ENCODE peak calls at places on chromosomes 2 and 18, in four cellular contexts. L is endothelial cell of umbilical vein, T is WTC11, O is A549. Z is an unnamed sample.

GRCh38 chr2:150169230-150169629 is 318.2 kb downstream of the RND3 start:
- DNase-seq in T (no peak), L (no peak), O (no peak), Z (no peak)

GRCh38 chr2:146438246-146438645 is 1406.6 kb upstream of the ACVR2A start:
- DNase-seq in O (no peak), T (no peak), L (no peak), Z (no peak)

GRCh38 chr2:217069263-217070042 is 209.6 kb upstream of the TNP1 start:
- DNase-seq in O (no peak), T (no peak), L (no peak), Z (no peak)

GRCh38 chr2:239882335-239882734 is 142.8 kb downstream of the NDUFA10 start:
- DNase-seq in O (no peak), T (peak; percentile 83), L (peak; percentile 14), Z (peak; percentile 51)

GRCh38 chr2:10489842-10490555 is 41.9 kb upstream of the ODC1 start:
- DNase-seq in T (no peak), O (no peak), L (no peak), Z (no peak)

GRCh38 chr2:112938904-112939303 is 27.9 kb downstream of the IL37 start:
- DNase-seq in L (no peak), T (no peak), O (no peak), Z (peak; percentile 28)

GRCh38 chr2:232292395-232293154 is 86.0 kb upstream of the ALPP start:
- DNase-seq in O (peak; percentile 47), T (peak; percentile 88), L (peak; percentile 57), Z (peak; percentile 78)

GRCh38 chr18:2994190-2994589 is 18.8 kb downstream of the LPIN2 start:
- DNase-seq in T (no peak), O (no peak), L (no peak), Z (no peak)

GRCh38 chr2:74048147-74048546 is 63.4 kb downstream of the TET3 start:
- DNase-seq in T (no peak), L (no peak), O (no peak), Z (no peak)

GRCh38 chr18:34818069-34818468 is 108.0 kb downstream of the DTNA start:
- DNase-seq in T (no peak), L (no peak), O (no peak), Z (no peak)

GRCh38 chr18:34821669-34822210 is 111.6 kb downstream of the DTNA start:
- DNase-seq in L (no peak), T (no peak), O (no peak), Z (peak; percentile 4)

GRCh38 chr18:34820360-34820759 is 110.3 kb downstream of the DTNA start:
- DNase-seq in L (no peak), T (no peak), O (no peak), Z (no peak)

GRCh38 chr18:34817636-34818035 is 107.5 kb downstream of the DTNA start:
- DNase-seq in O (no peak), T (no peak), L (no peak), Z (no peak)

GRCh38 chr18:34816183-34816582 is 106.1 kb downstream of the DTNA start:
- DNase-seq in T (no peak), L (no peak), O (no peak), Z (no peak)
- TF ChIP-seq MAX in T (no peak), L (no peak), O (no peak), Z (no peak)

GRCh38 chr2:190579058-190579410 is 44.5 kb upstream of the NEMP2 start:
- DNase-seq in O (no peak), T (no peak), L (no peak), Z (no peak)

GRCh38 chr2:190575263-190575662 is 40.7 kb upstream of the NEMP2 start:
- DNase-seq in O (no peak), T (no peak), L (no peak), Z (no peak)

GRCh38 chr2:190576565-190576964 is 42.0 kb upstream of the NEMP2 start:
- DNase-seq in T (no peak), O (no peak), L (no peak), Z (no peak)

GRCh38 chr2:190579945-190580866 is 45.7 kb upstream of the NEMP2 start:
- DNase-seq in T (no peak), O (no peak), L (no peak), Z (no peak)

DNA sequence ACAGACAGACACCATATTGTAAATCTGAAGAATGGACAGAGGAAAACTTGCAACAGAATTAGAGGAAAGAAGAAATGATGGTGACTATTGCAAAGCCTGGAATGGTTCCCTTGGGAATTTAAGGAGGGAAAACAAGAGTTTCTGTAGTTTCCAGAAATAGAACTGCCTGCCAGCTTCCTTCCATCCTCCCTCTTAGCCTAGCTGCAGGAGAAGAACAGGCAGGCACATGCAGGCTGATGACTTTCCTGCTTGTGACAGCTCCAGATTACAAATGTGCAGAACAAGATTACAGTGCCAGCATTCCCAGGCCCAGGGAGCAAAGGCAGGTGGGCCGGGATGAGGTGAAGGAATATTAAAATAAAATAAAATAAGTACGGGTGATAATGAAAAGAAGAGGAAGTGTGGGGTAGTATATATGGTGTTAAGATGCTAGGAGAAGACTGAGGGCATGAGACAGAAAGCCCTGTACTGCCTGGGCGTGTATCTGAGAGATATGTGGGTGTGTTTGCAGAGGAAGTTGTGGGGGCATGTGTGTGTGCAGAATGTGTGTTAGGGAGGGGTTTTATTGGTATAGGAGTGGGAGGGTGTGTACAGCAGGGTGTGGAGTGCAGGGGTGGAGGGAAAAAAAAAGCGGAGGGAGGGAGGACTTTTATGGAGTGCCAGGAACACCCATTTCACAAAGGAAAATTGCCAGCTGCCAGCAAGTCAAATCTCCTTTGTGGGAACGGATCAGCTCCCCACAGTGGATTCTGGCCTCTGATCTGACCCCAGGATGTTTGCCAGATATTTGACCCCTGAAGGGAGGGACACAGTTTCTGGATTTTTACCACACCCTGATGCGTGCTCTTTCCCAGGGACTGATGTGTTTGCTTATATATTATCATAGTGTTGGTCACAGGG is 43.9 kb upstream of the NEMP2 start:
- DNase-seq in O (peak; percentile 46), L (no peak), T (no peak), Z (peak; percentile 72)
- TF ChIP-seq MAX in O (peak; percentile 45), L (no peak), T (no peak), Z (no peak)

DNA sequence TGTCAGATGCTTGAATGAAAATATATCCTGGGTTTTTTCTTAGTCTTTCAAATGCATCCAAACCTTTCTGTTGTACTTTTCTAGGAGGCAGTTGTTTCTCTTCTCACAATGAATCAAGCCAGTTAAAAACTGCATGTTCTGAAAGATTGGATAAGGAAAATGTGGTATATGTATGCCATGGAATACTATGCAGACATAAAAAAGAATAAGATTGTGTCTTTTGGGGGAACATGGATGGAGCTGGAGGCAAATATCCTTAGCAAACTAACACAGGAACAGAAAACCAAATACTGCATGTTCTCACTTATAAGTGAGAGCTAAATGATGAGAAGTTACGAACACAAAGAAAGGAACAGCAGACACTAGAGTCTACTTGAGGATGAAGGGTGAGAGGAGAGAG is 51.7 kb upstream of the MAPK4 start:
- DNase-seq in O (no peak), T (no peak), L (no peak), Z (no peak)
- TF ChIP-seq MAX in O (no peak), T (no peak), L (no peak), Z (no peak)

GRCh38 chr2:190838492-190838910 is 42.1 kb upstream of the GLS start:
- DNase-seq in O (no peak), T (no peak), L (no peak), Z (peak; percentile 59)
- TF ChIP-seq MAX in O (no peak), T (no peak), L (no peak), Z (no peak)

DNA sequence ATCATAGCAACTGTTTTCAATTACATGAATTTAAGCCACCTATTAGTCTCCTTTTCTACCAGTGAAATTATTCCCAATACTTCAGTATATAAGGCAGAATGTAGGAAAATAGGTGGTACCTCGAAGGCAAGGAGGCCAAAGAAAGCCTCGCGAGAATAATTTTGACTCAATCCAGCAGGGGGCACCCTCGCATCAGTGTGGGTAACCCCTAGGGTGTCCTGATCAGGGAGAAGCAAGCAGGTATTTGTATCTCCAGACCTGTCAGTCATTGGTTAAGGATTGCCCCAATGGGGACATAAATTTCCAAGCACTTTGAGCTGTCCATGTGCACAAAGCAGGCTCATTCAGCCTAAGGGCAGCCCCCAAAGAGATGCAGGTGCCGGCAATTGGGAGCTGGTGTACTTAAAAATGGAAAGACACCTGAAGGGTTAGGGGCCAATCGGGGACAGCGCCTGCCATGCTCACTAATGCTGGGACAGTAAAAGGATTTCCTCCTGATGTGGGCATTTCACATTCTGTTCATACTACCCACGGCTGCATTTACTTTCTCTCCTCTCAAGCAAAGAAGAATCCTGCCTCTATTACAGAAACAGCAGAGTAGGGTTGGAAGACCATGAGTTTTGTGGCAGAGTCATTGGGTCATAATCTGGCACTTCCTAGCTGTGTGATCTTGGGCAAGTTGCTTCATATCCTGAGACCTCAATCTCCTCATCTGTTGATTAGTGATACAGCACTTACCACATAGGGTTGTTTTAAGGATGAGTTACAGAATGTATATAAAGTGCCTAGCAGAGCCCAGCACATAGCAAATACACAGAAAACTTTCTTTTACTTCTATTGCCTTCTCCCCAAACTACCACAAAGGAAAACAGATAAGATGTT is 136.1 kb downstream of the ICOS start:
- DNase-seq in T (peak; percentile 80), L (peak; percentile 38), O (peak; percentile 8), Z (peak; percentile 42)
- TF ChIP-seq MAX in T (no peak), L (no peak), O (no peak), Z (no peak)

GRCh38 chr18:10588975-10589374 is 63.1 kb downstream of the NAPG start:
- DNase-seq in O (no peak), L (no peak), T (no peak), Z (no peak)
- TF ChIP-seq MAX in O (no peak), L (no peak), T (no peak), Z (no peak)

GRCh38 chr2:131488306-131489205 is 3.6 kb downstream of the MZT2A start:
- DNase-seq in T (no peak), O (no peak), L (no peak), Z (no peak)

GRCh38 chr2:131492418-131493198 is 411 bp upstream of the MZT2A start:
- DNase-seq in T (peak; percentile 94), L (peak; percentile 93), O (peak; percentile 93), Z (peak; percentile 99)

GRCh38 chr2:131493199-131494018 is 1.2 kb upstream of the MZT2A start:
- DNase-seq in T (no peak), O (no peak), L (peak; percentile 2), Z (no peak)
- TF ChIP-seq MAX in T (no peak), O (no peak), L (no peak), Z (no peak)

Z was measured in NB4.